ENCODE peak calls at places on chromosomes 16 and 17, in six cellular contexts. One of them, this sample, is unnamed.
A peak's percentile ranks its signal among the peaks of the same experiment; 100 is the strongest.

GRCh38 chr17:46772013-46772878 is 46.2 kb downstream of the WNT3 start:
- DNase-seq in nucleus accumbens: no peak
- DNase-seq in lung: peak; percentile 51
- DNase-seq in Ammon's horn: no peak
- DNase-seq in HFFc6: no peak
- DNase-seq in NCI-H774: peak; percentile 17
- DNase-seq in this sample: no peak

GRCh38 chr16:11072420-11073153 is 128.2 kb downstream of the CLEC16A start:
- DNase-seq in nucleus accumbens: no peak
- DNase-seq in lung: no peak
- DNase-seq in Ammon's horn: no peak
- DNase-seq in HFFc6: no peak
- DNase-seq in NCI-H774: no peak
- DNase-seq in this sample: no peak

GRCh38 chr17:64008830-64009229 is 10.7 kb downstream of the PRR29 start:
- DNase-seq in nucleus accumbens: no peak
- DNase-seq in lung: no peak
- DNase-seq in Ammon's horn: no peak
- DNase-seq in HFFc6: no peak
- DNase-seq in NCI-H774: no peak
- DNase-seq in this sample: no peak

GRCh38 chr17:82241926-82242697 is 13.3 kb downstream of the SLC16A3 start:
- DNase-seq in nucleus accumbens: no peak
- DNase-seq in lung: no peak
- DNase-seq in Ammon's horn: no peak
- DNase-seq in HFFc6: no peak
- DNase-seq in NCI-H774: no peak
- DNase-seq in this sample: no peak

GRCh38 chr16:46747777-46748651 is at the start of gene MYLK3:
- DNase-seq in nucleus accumbens: no peak
- DNase-seq in lung: no peak
- DNase-seq in Ammon's horn: no peak
- DNase-seq in HFFc6: no peak
- DNase-seq in NCI-H774: no peak
- DNase-seq in this sample: no peak

GRCh38 chr16:80993293-80993691 is 13.4 kb downstream of the CMC2 start:
- DNase-seq in nucleus accumbens: no peak
- DNase-seq in lung: no peak
- DNase-seq in Ammon's horn: peak; percentile 46
- DNase-seq in HFFc6: peak; percentile 81
- DNase-seq in NCI-H774: no peak
- DNase-seq in this sample: peak; percentile 30

GRCh38 chr17:29589524-29590260 is at the start of gene GIT1:
- DNase-seq in nucleus accumbens: peak; percentile 84
- DNase-seq in lung: peak; percentile 80
- DNase-seq in Ammon's horn: peak; percentile 89
- DNase-seq in HFFc6: peak; percentile 41
- DNase-seq in NCI-H774: peak; percentile 92
- DNase-seq in this sample: peak; percentile 91

GRCh38 chr16:87416826-87417471 is 24.8 kb downstream of the MAP1LC3B start:
- DNase-seq in nucleus accumbens: no peak
- DNase-seq in lung: no peak
- DNase-seq in Ammon's horn: no peak
- DNase-seq in HFFc6: peak; percentile 46
- DNase-seq in NCI-H774: no peak
- DNase-seq in this sample: no peak

GRCh38 chr17:28895794-28896447 is 1.6 kb downstream of the FLOT2 start:
- DNase-seq in nucleus accumbens: no peak
- DNase-seq in lung: no peak
- DNase-seq in Ammon's horn: no peak
- DNase-seq in HFFc6: no peak
- DNase-seq in NCI-H774: no peak
- DNase-seq in this sample: no peak

This sample was measured in midbrain.